ENCODE peak calls at places on chromosomes 6 and 20, in six cellular contexts. M, J, V, I, R and E are unnamed samples.

GRCh38 chr6:127389706-127390105 is 46.3 kb upstream of the ECHDC1 start:
- DNase-seq in I (no peak), V (no peak), R (no peak), M (no peak), J (no peak), E (no peak)

GRCh38 chr6:30013296-30013922 is 47.7 kb upstream of the POLR1H start:
- DNase-seq in M (peak), R (no peak), J (no peak), V (no peak), I (peak), E (no peak)

GRCh38 chr6:137571854-137572253 is 77.7 kb upstream of the OLIG3 start:
- DNase-seq in V (no peak), I (peak), R (no peak), J (peak), M (peak), E (no peak)

GRCh38 chr20:17530716-17531536 is at the start of gene BFSP1:
- DNase-seq in M (peak), J (peak), V (peak), I (peak), R (no peak), E (peak)

GRCh38 chr6:54737247-54737646 is 109.3 kb upstream of the FAM83B start:
- DNase-seq in I (no peak), R (peak), J (peak), M (peak), V (no peak), E (no peak)

GRCh38 chr20:38875170-38875993 is 50.8 kb upstream of the FAM83D start:
- DNase-seq in J (no peak), V (peak), M (no peak), I (no peak), R (no peak), E (peak)

GRCh38 chr6:142642651-142643050 is 302.3 kb downstream of the HIVEP2 start:
- DNase-seq in M (no peak), R (no peak), J (no peak), V (no peak), I (no peak), E (no peak)

GRCh38 chr6:125111219-125111983 is 42.2 kb upstream of the TPD52L1 start:
- DNase-seq in I (no peak), J (peak), R (no peak), V (no peak), M (no peak), E (no peak)

GRCh38 chr6:34519971-34520644 is 36.0 kb downstream of the SPDEF start:
- DNase-seq in R (no peak), M (no peak), V (peak), J (no peak), I (no peak), E (no peak)

GRCh38 chr20:45518282-45518681 is 2.9 kb upstream of the SPINT3 start:
- DNase-seq in I (peak), V (no peak), M (no peak), J (peak), R (no peak), E (no peak)

GRCh38 chr6:157825243-157825904 is 2.3 kb downstream of the SNX9 start:
- DNase-seq in R (no peak), J (peak), V (no peak), M (no peak), I (peak), E (no peak)

GRCh38 chr6:156538875-156539660 is 238.1 kb upstream of the ARID1B start:
- DNase-seq in R (no peak), J (no peak), M (no peak), I (no peak), V (no peak), E (no peak)

GRCh38 chr6:33321227-33321626 is 3.7 kb upstream of the ZBTB22 start:
- DNase-seq in M (no peak), J (peak), R (no peak), I (no peak), V (no peak), E (no peak)

GRCh38 chr6:2412731-2413130 is 167.3 kb upstream of the GMDS start:
- DNase-seq in M (no peak), I (no peak), V (no peak), J (peak), R (no peak), E (no peak)

GRCh38 chr6:65819152-65819551 is 112.1 kb upstream of the EYS start:
- DNase-seq in M (no peak), I (peak), V (no peak), J (no peak), R (no peak), E (no peak)

GRCh38 chr6:88730602-88731001 is 232.8 kb downstream of the RNGTT start:
- DNase-seq in V (no peak), J (peak), M (peak), R (no peak), I (peak), E (no peak)

GRCh38 chr6:106116125-106116524 is 30.0 kb downstream of the PRDM1 start:
- DNase-seq in I (no peak), V (no peak), R (no peak), M (no peak), J (no peak), E (no peak)

GRCh38 chr6:157721431-157722229 is 101.4 kb upstream of the SNX9 start:
- DNase-seq in V (no peak), J (no peak), M (peak), I (no peak), R (no peak), E (no peak)

GRCh38 chr6:100134297-100134696 is 140.3 kb upstream of the MCHR2 start:
- DNase-seq in I (no peak), J (no peak), R (no peak), V (no peak), M (no peak), E (no peak)

GRCh38 chr20:41307021-41307420 is 10.5 kb downstream of the ZHX3 start:
- DNase-seq in J (no peak), M (no peak), R (no peak), I (no peak), V (no peak), E (no peak)

GRCh38 chr6:76043690-76044089 is 28.8 kb downstream of the IMPG1 start:
- DNase-seq in M (no peak), J (peak), I (no peak), V (no peak), R (no peak), E (no peak)

GRCh38 chr6:85451586-85452306 is 1.9 kb downstream of the NT5E start:
- DNase-seq in R (no peak), I (no peak), V (no peak), J (no peak), M (no peak), E (no peak)

GRCh38 chr6:141809901-141810300 is 322.8 kb upstream of the GJE1 start:
- DNase-seq in I (no peak), R (no peak), J (peak), V (no peak), M (no peak), E (no peak)

GRCh38 chr20:9945406-9945805 is 89.4 kb upstream of the ANKEF1 start:
- DNase-seq in M (peak), V (no peak), J (peak), R (no peak), I (peak), E (no peak)

GRCh38 chr20:35279040-35279439 is 1.1 kb upstream of the MMP24OS start:
- DNase-seq in J (no peak), R (no peak), V (no peak), I (no peak), M (no peak), E (no peak)

GRCh38 chr6:33999567-33999966 is 146.3 kb downstream of the GRM4 start:
- DNase-seq in R (no peak), I (no peak), V (no peak), M (no peak), J (no peak), E (no peak)

GRCh38 chr6:24721461-24722215 is 2.7 kb upstream of the C6orf62 start:
- DNase-seq in R (no peak), M (no peak), J (peak), I (peak), V (peak), E (no peak)

GRCh38 chr6:165025040-165025439 is 284.4 kb downstream of the C6orf118 start:
- DNase-seq in I (no peak), V (no peak), M (no peak), R (no peak), J (no peak), E (no peak)

GRCh38 chr6:138817799-138818198 is 21.9 kb downstream of the ECT2L start:
- DNase-seq in M (peak), R (no peak), J (peak), V (no peak), I (no peak), E (no peak)

GRCh38 chr6:45617441-45617840 is 239.7 kb upstream of the SUPT3H start:
- DNase-seq in R (no peak), V (no peak), J (peak), I (no peak), M (no peak), E (no peak)

GRCh38 chr6:10991115-10991514 is 53.0 kb downstream of the ELOVL2 start:
- DNase-seq in V (no peak), J (no peak), M (peak), R (no peak), I (no peak), E (no peak)

GRCh38 chr20:51428451-51429143 is 113.9 kb downstream of the NFATC2 start:
- DNase-seq in V (peak), I (no peak), J (peak), M (peak), R (no peak), E (no peak)

GRCh38 chr6:47405273-47405672 is 72.3 kb upstream of the CD2AP start:
- DNase-seq in M (no peak), J (no peak), R (no peak), V (no peak), I (peak), E (no peak)

GRCh38 chr20:23187759-23188158 is 101.6 kb upstream of the CD93 start:
- DNase-seq in R (no peak), I (peak), M (no peak), J (no peak), V (peak), E (no peak)

GRCh38 chr6:2990179-2990931 is 9.3 kb upstream of the NQO2 start:
- DNase-seq in R (no peak), V (no peak), M (peak), I (peak), J (peak), E (no peak)

GRCh38 chr6:124795879-124796838 is 166.1 kb upstream of the RNF217 start:
- DNase-seq in I (peak), R (peak), M (peak), J (peak), V (peak), E (no peak)

GRCh38 chr6:2733736-2734480 is 16.8 kb downstream of the MYLK4 start:
- DNase-seq in J (no peak), M (no peak), V (peak), I (no peak), R (no peak), E (no peak)